ENCODE peak calls at places on chromosomes 13 and 19, in seven cellular contexts. X is tibial artery; Q is MCF 10A; R is PC-3; U is stimulated activated CD4-positive, alpha-beta T cell treated with anti-CD3 and anti-CD28 coated beads, Interleukin-2, amount 100 ng/mL, for 24 hours; D is HS-27A; T is cardiac fibroblast. S is an unnamed sample.

GRCh38 chr19:10043286-10043927 is 30.1 kb downstream of the RDH8 start:
- DNase-seq in X (no peak), Q (no peak), R (peak), U (no peak), D (peak), T (peak), S (no peak)

GRCh38 chr19:52270266-52270885 is 989 bp downstream of the ZNF766 start:
- DNase-seq in X (no peak), Q (no peak), R (no peak), U (peak), D (no peak), T (no peak), S (no peak)

GRCh38 chr19:17775245-17775927 is 19.6 kb upstream of the B3GNT3 start:
- DNase-seq in X (no peak), Q (peak), R (peak), U (peak), D (no peak), T (peak), S (no peak)

GRCh38 chr13:41548031-41548430 is 90.7 kb downstream of the RGCC start:
- DNase-seq in X (no peak), Q (no peak), R (no peak), U (no peak), D (no peak), T (no peak), S (no peak)

GRCh38 chr19:14410054-14410774 is 8.9 kb downstream of the DDX39A start:
- DNase-seq in X (no peak), Q (no peak), R (no peak), U (peak), D (no peak), T (no peak), S (no peak)

GRCh38 chr19:3423183-3423829 is 56.9 kb downstream of the NFIC start:
- DNase-seq in X (no peak), Q (no peak), R (no peak), U (no peak), D (no peak), T (no peak), S (no peak)

GRCh38 chr13:26061947-26062346 is 10.1 kb upstream of the SHISA2 start:
- DNase-seq in X (no peak), Q (peak), R (peak), U (no peak), D (no peak), T (peak), S (peak)

GRCh38 chr13:21759503-21759902 is 88.6 kb downstream of the FGF9 start:
- DNase-seq in X (no peak), Q (no peak), R (no peak), U (no peak), D (no peak), T (no peak), S (no peak)

GRCh38 chr19:771332-771785 is 20.4 kb downstream of the MISP start:
- DNase-seq in X (no peak), Q (peak), R (peak), U (no peak), D (no peak), T (peak), S (no peak)

GRCh38 chr19:32257326-32258073 is 87.9 kb upstream of the ZNF507 start:
- DNase-seq in X (no peak), Q (no peak), R (no peak), U (no peak), D (no peak), T (no peak), S (no peak)

S was measured in epithelial cell of prostate.